ENCODE peak calls at places on chromosomes 1 and 21, in eight cellular contexts. One of them, this sample, is unnamed.

GRCh38 chr1:25799758-25800537 is at the start of gene SELENON:
- DNase-seq in neural progenitor cell: peak; percentile 90
- DNase-seq in IMR-90: peak; percentile 28
- DNase-seq in Panc1: no peak
- DNase-seq in CD4-positive, CD25-positive, alpha-beta regulatory T cell: no peak
- DNase-seq in RWPE1: peak; percentile 45
- DNase-seq in GM23338: peak; percentile 91
- DNase-seq in mammary epithelial cell: no peak
- DNase-seq in this sample: no peak

GRCh38 chr1:110542730-110543129 is 23.8 kb upstream of the KCNA10 start:
- DNase-seq in neural progenitor cell: peak; percentile 77
- DNase-seq in IMR-90: peak; percentile 43
- DNase-seq in Panc1: no peak
- DNase-seq in CD4-positive, CD25-positive, alpha-beta regulatory T cell: peak; percentile 13
- DNase-seq in RWPE1: peak; percentile 49
- DNase-seq in GM23338: peak; percentile 51
- DNase-seq in mammary epithelial cell: peak; percentile 40
- DNase-seq in this sample: no peak

GRCh38 chr1:22224091-22224490 is 81.2 kb upstream of the WNT4 start:
- DNase-seq in neural progenitor cell: no peak
- DNase-seq in IMR-90: no peak
- DNase-seq in Panc1: no peak
- DNase-seq in CD4-positive, CD25-positive, alpha-beta regulatory T cell: no peak
- DNase-seq in RWPE1: no peak
- DNase-seq in GM23338: no peak
- DNase-seq in mammary epithelial cell: no peak
- DNase-seq in this sample: no peak

GRCh38 chr1:112502827-112503226 is 5.9 kb upstream of the WNT2B start:
- DNase-seq in neural progenitor cell: peak; percentile 72
- DNase-seq in IMR-90: no peak
- DNase-seq in Panc1: no peak
- DNase-seq in CD4-positive, CD25-positive, alpha-beta regulatory T cell: no peak
- DNase-seq in RWPE1: no peak
- DNase-seq in GM23338: no peak
- DNase-seq in mammary epithelial cell: no peak
- DNase-seq in this sample: no peak

GRCh38 chr1:64966158-64966963 is at the start of gene JAK1:
- DNase-seq in neural progenitor cell: peak; percentile 95
- DNase-seq in IMR-90: peak; percentile 72
- DNase-seq in Panc1: no peak
- DNase-seq in CD4-positive, CD25-positive, alpha-beta regulatory T cell: peak; percentile 92
- DNase-seq in RWPE1: peak; percentile 96
- DNase-seq in GM23338: peak; percentile 91
- DNase-seq in mammary epithelial cell: peak; percentile 71
- DNase-seq in this sample: no peak

GRCh38 chr1:41528726-41529605 is 44.5 kb upstream of the EDN2 start:
- DNase-seq in neural progenitor cell: no peak
- DNase-seq in IMR-90: no peak
- DNase-seq in Panc1: no peak
- DNase-seq in CD4-positive, CD25-positive, alpha-beta regulatory T cell: no peak
- DNase-seq in RWPE1: no peak
- DNase-seq in GM23338: no peak
- DNase-seq in mammary epithelial cell: no peak
- DNase-seq in this sample: no peak

GRCh38 chr1:59516881-59517280 is 220.0 kb downstream of the FGGY start:
- DNase-seq in neural progenitor cell: no peak
- DNase-seq in IMR-90: no peak
- DNase-seq in Panc1: no peak
- DNase-seq in CD4-positive, CD25-positive, alpha-beta regulatory T cell: no peak
- DNase-seq in RWPE1: no peak
- DNase-seq in GM23338: no peak
- DNase-seq in mammary epithelial cell: no peak
- DNase-seq in this sample: no peak

GRCh38 chr1:168069384-168069783 is 67.3 kb downstream of the GPR161 start:
- DNase-seq in neural progenitor cell: no peak
- DNase-seq in IMR-90: no peak
- DNase-seq in Panc1: no peak
- DNase-seq in CD4-positive, CD25-positive, alpha-beta regulatory T cell: no peak
- DNase-seq in RWPE1: no peak
- DNase-seq in GM23338: no peak
- DNase-seq in mammary epithelial cell: no peak
- DNase-seq in this sample: no peak

GRCh38 chr1:99565606-99566289 is 80.2 kb upstream of the PALMD start:
- DNase-seq in neural progenitor cell: no peak
- DNase-seq in IMR-90: peak; percentile 49
- DNase-seq in Panc1: no peak
- DNase-seq in CD4-positive, CD25-positive, alpha-beta regulatory T cell: no peak
- DNase-seq in RWPE1: peak; percentile 9
- DNase-seq in GM23338: no peak
- DNase-seq in mammary epithelial cell: peak; percentile 82
- DNase-seq in this sample: no peak

GRCh38 chr1:212607206-212607923 is 1.2 kb upstream of the ATF3 start:
- DNase-seq in neural progenitor cell: peak; percentile 47
- DNase-seq in IMR-90: no peak
- DNase-seq in Panc1: no peak
- DNase-seq in CD4-positive, CD25-positive, alpha-beta regulatory T cell: peak; percentile 19
- DNase-seq in RWPE1: no peak
- DNase-seq in GM23338: peak; percentile 52
- DNase-seq in mammary epithelial cell: peak; percentile 46
- DNase-seq in this sample: no peak

DNA sequence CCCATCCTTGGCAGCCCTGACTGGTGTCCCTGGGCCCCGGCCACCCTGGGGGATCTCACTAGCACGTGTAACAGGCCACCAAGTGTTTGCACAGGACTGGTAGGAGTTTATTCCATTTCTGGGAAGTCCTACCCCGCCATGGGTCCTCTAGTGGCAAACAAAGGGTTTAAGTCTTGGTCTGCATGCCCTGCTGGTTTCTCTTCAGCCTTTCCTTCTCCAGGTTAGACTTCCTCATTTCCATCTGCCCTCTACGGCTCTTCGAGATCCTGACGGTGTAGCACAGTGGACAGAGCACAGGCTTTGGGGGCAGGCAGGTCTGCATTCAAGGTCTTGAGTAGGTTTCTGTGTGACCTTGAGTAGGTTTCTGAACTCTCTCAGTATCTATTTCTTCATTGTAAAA is 2.8 kb downstream of the AGTRAP start:
- DNase-seq in neural progenitor cell: no peak
- DNase-seq in IMR-90: no peak
- DNase-seq in Panc1: no peak
- DNase-seq in CD4-positive, CD25-positive, alpha-beta regulatory T cell: no peak
- DNase-seq in RWPE1: no peak
- DNase-seq in GM23338: no peak
- DNase-seq in mammary epithelial cell: no peak
- DNase-seq in this sample: no peak
- H3K27ac ChIP-seq in neural progenitor cell: no peak overlapping the region
- H3K27ac ChIP-seq in IMR-90: no peak overlapping the region
- H3K27ac ChIP-seq in Panc1: no peak overlapping the region
- H3K27ac ChIP-seq in CD4-positive, CD25-positive, alpha-beta regulatory T cell: no peak overlapping the region
- H3K27ac ChIP-seq in RWPE1: peak overlapping the region; percentile 98
- H3K27ac ChIP-seq in GM23338: no peak overlapping the region
- H3K27ac ChIP-seq in mammary epithelial cell: no peak overlapping the region
- H3K27ac ChIP-seq in this sample: no peak overlapping the region

DNA sequence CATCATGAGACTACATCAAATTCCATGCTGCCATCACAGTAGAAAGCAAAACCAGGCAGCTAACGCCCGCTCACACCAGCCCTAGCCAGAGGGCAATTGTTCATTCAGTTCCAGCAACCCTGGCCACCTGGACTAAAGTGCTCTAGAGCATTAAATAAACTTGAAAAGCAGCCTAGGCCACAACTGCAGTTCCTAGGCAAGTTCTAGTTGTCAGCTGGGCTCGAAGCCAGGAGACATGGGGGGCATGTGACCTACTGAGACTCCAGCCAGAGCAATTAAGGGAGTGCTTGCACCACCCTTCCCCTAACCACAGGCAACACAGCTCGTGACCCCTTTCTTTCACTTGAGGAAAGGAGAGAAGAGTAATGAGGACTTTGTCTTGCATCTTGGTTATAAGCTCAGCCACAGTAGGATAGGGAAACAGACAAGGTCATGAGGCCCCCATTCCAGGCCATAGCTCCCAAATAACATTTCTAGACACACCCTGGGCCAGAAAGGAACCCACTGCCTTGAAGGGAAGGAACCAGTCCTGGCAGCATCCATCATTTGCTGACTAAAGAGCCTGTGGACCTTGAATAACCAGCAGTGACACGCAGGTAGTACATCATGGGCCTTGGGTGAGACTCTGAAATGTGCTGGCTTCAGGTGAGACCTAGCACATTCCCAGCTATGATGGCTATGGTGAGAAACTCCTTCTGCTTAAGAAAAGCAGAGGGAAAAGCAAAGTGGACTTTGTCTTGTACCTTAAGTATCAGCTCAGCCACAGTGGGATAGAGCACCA is 77.0 kb downstream of the ZZZ3 start:
- DNase-seq in neural progenitor cell: no peak
- DNase-seq in IMR-90: peak; percentile 38
- DNase-seq in Panc1: no peak
- DNase-seq in CD4-positive, CD25-positive, alpha-beta regulatory T cell: no peak
- DNase-seq in RWPE1: no peak
- DNase-seq in GM23338: no peak
- DNase-seq in mammary epithelial cell: peak; percentile 82
- DNase-seq in this sample: peak; percentile 27
- H3K27ac ChIP-seq in neural progenitor cell: no peak overlapping the region
- H3K27ac ChIP-seq in IMR-90: no peak overlapping the region
- H3K27ac ChIP-seq in Panc1: no peak overlapping the region
- H3K27ac ChIP-seq in CD4-positive, CD25-positive, alpha-beta regulatory T cell: no peak overlapping the region
- H3K27ac ChIP-seq in RWPE1: peak overlapping the region; percentile 66
- H3K27ac ChIP-seq in GM23338: no peak overlapping the region
- H3K27ac ChIP-seq in mammary epithelial cell: peak overlapping the region; percentile 54
- H3K27ac ChIP-seq in this sample: peak overlapping the region; percentile 35

GRCh38 chr1:28129150-28129549 is 40.7 kb upstream of the EYA3 start:
- DNase-seq in neural progenitor cell: no peak
- DNase-seq in IMR-90: peak; percentile 82
- DNase-seq in Panc1: no peak
- DNase-seq in CD4-positive, CD25-positive, alpha-beta regulatory T cell: no peak
- DNase-seq in RWPE1: peak; percentile 82
- DNase-seq in GM23338: no peak
- DNase-seq in mammary epithelial cell: peak; percentile 99
- DNase-seq in this sample: peak; percentile 96
- H3K27ac ChIP-seq in neural progenitor cell: no peak overlapping the region
- H3K27ac ChIP-seq in IMR-90: no peak overlapping the region
- H3K27ac ChIP-seq in Panc1: no peak overlapping the region
- H3K27ac ChIP-seq in CD4-positive, CD25-positive, alpha-beta regulatory T cell: no peak overlapping the region
- H3K27ac ChIP-seq in RWPE1: no peak overlapping the region
- H3K27ac ChIP-seq in GM23338: no peak overlapping the region
- H3K27ac ChIP-seq in mammary epithelial cell: peak overlapping the region; percentile 48
- H3K27ac ChIP-seq in this sample: peak overlapping the region; percentile 83

GRCh38 chr1:161085165-161085564 is 4.2 kb downstream of the NECTIN4 start:
- DNase-seq in neural progenitor cell: peak; percentile 25
- DNase-seq in IMR-90: no peak
- DNase-seq in Panc1: no peak
- DNase-seq in CD4-positive, CD25-positive, alpha-beta regulatory T cell: no peak
- DNase-seq in RWPE1: no peak
- DNase-seq in GM23338: no peak
- DNase-seq in mammary epithelial cell: no peak
- DNase-seq in this sample: no peak
- H3K27ac ChIP-seq in neural progenitor cell: no peak overlapping the region
- H3K27ac ChIP-seq in IMR-90: no peak overlapping the region
- H3K27ac ChIP-seq in Panc1: no peak overlapping the region
- H3K27ac ChIP-seq in CD4-positive, CD25-positive, alpha-beta regulatory T cell: no peak overlapping the region
- H3K27ac ChIP-seq in RWPE1: peak overlapping the region; percentile 2
- H3K27ac ChIP-seq in GM23338: no peak overlapping the region
- H3K27ac ChIP-seq in mammary epithelial cell: no peak overlapping the region
- H3K27ac ChIP-seq in this sample: peak overlapping the region; percentile 95

GRCh38 chr21:45293214-45293725 is 5.6 kb upstream of the POFUT2 start:
- DNase-seq in neural progenitor cell: no peak
- DNase-seq in IMR-90: no peak
- DNase-seq in Panc1: no peak
- DNase-seq in CD4-positive, CD25-positive, alpha-beta regulatory T cell: no peak
- DNase-seq in RWPE1: no peak
- DNase-seq in GM23338: no peak
- DNase-seq in mammary epithelial cell: no peak
- DNase-seq in this sample: no peak

GRCh38 chr21:45292399-45293213 is 4.9 kb upstream of the POFUT2 start:
- DNase-seq in neural progenitor cell: peak; percentile 94
- DNase-seq in IMR-90: peak; percentile 86
- DNase-seq in Panc1: no peak
- DNase-seq in CD4-positive, CD25-positive, alpha-beta regulatory T cell: peak; percentile 65
- DNase-seq in RWPE1: peak; percentile 75
- DNase-seq in GM23338: peak; percentile 91
- DNase-seq in mammary epithelial cell: peak; percentile 57
- DNase-seq in this sample: no peak

GRCh38 chr21:45290948-45291612 is 3.4 kb upstream of the POFUT2 start:
- DNase-seq in neural progenitor cell: no peak
- DNase-seq in IMR-90: peak; percentile 58
- DNase-seq in Panc1: no peak
- DNase-seq in CD4-positive, CD25-positive, alpha-beta regulatory T cell: no peak
- DNase-seq in RWPE1: no peak
- DNase-seq in GM23338: no peak
- DNase-seq in mammary epithelial cell: peak; percentile 12
- DNase-seq in this sample: no peak

GRCh38 chr21:45289655-45290515 is 2.2 kb upstream of the POFUT2 start:
- DNase-seq in neural progenitor cell: no peak
- DNase-seq in IMR-90: peak; percentile 48
- DNase-seq in Panc1: no peak
- DNase-seq in CD4-positive, CD25-positive, alpha-beta regulatory T cell: no peak
- DNase-seq in RWPE1: no peak
- DNase-seq in GM23338: peak; percentile 47
- DNase-seq in mammary epithelial cell: no peak
- DNase-seq in this sample: no peak

DNA sequence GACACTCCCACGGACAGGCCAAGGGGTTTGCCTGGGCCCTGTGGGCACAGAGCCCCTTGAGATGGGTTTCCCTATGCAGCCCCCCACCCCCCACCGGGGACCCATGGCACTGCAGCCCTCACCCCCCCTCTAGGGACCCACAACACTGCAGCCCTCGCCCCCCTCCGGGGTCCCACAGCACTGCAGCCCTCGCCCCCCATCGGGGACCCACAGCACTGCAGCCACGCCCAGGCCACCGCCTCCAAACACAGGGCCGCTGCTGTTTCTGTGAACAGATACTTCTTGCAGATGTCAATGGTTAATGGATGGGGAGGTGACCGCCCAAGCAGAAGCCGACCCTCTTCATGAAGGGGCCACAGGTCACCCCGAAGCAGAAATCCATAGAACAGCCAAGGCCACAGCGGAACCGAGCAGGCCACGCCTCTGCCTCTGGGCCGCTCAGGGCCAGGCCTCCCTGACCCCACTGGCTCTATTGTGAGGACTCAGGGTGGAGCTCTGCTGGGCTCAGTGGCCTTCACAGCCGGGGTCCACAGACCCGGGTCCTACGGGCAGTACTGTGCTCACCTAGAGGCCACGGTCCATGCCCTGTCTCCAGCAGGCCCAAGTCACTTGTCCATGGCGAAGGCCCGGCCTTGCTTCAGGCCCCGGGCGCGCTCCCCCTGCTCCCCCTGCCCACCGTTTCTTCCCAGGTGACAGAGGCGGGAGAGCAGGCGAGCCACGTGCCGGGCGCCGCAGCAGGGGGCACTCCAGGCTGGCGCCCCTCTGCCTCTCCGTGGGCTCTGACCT is 4.1 kb upstream of the POFUT2 start:
- DNase-seq in neural progenitor cell: no peak
- DNase-seq in IMR-90: no peak
- DNase-seq in Panc1: no peak
- DNase-seq in CD4-positive, CD25-positive, alpha-beta regulatory T cell: no peak
- DNase-seq in RWPE1: no peak
- DNase-seq in GM23338: no peak
- DNase-seq in mammary epithelial cell: no peak
- DNase-seq in this sample: no peak
- H3K27ac ChIP-seq in neural progenitor cell: no peak overlapping the region
- H3K27ac ChIP-seq in IMR-90: peak overlapping the region; percentile 20
- H3K27ac ChIP-seq in Panc1: peak overlapping the region; percentile 95
- H3K27ac ChIP-seq in CD4-positive, CD25-positive, alpha-beta regulatory T cell: peak overlapping the region; percentile 41
- H3K27ac ChIP-seq in RWPE1: peak overlapping the region; percentile 47
- H3K27ac ChIP-seq in GM23338: no peak overlapping the region
- H3K27ac ChIP-seq in mammary epithelial cell: no peak overlapping the region
- H3K27ac ChIP-seq in this sample: no peak overlapping the region